ENCODE peak calls at places on chromosomes 16 and 17, in six cellular contexts. B is heart right ventricle, J is BE2C, T is cardiac muscle cell, P is neural progenitor cell, K is suprapubic skin. X is an unnamed sample.

GRCh38 chr16:89193576-89194293 is 6.6 kb downstream of the SLC22A31 start:
- DNase-seq in J (peak; percentile 33), B (no peak), P (peak; percentile 14), K (peak; percentile 70), T (no peak), X (no peak)

GRCh38 chr17:56935461-56935860 is 21.6 kb upstream of the TRIM25 start:
- DNase-seq in J (no peak), B (no peak), P (no peak), K (no peak), T (no peak), X (no peak)

GRCh38 chr16:1496464-1496863 is 3.3 kb downstream of the TELO2 start:
- DNase-seq in T (no peak), P (no peak), K (no peak), B (no peak), J (no peak), X (no peak)

GRCh38 chr16:74997042-74997491 is 1.8 kb upstream of the ZNRF1 start:
- DNase-seq in T (no peak), J (no peak), B (no peak), P (no peak), K (no peak), X (no peak)

GRCh38 chr17:63792055-63792729 is 18.2 kb downstream of the DDX42 start:
- DNase-seq in B (no peak), T (no peak), K (no peak), P (no peak), J (no peak), X (no peak)

GRCh38 chr16:63981639-63982038 is 1140.2 kb downstream of the CDH11 start:
- DNase-seq in B (no peak), T (no peak), K (no peak), P (peak; percentile 89), J (no peak), X (no peak)

GRCh38 chr17:48841395-48841831 is 10.6 kb downstream of the CALCOCO2 start:
- DNase-seq in T (no peak), K (no peak), J (no peak), B (no peak), P (no peak), X (no peak)

GRCh38 chr17:45440161-45440859 is 7.6 kb upstream of the ARHGAP27 start:
- DNase-seq in T (no peak), J (no peak), P (no peak), K (peak; percentile 75), B (no peak), X (no peak)

GRCh38 chr16:55443434-55443833 is 35.6 kb upstream of the MMP2 start:
- DNase-seq in J (no peak), T (no peak), B (no peak), P (no peak), K (no peak), X (no peak)

GRCh38 chr16:397135-397661 is at the start of gene NME4:
- DNase-seq in K (no peak), B (no peak), T (peak; percentile 69), J (peak; percentile 69), P (peak; percentile 77), X (no peak)

GRCh38 chr16:11087691-11088431 is 143.5 kb downstream of the CLEC16A start:
- DNase-seq in K (no peak), P (no peak), B (no peak), J (no peak), T (no peak), X (no peak)

GRCh38 chr17:15947976-15948752 is 3.2 kb downstream of the ADORA2B start:
- DNase-seq in P (no peak), T (no peak), B (no peak), K (no peak), J (no peak), X (no peak)

GRCh38 chr17:351436-351713 is 1.2 kb downstream of the RPH3AL start:
- DNase-seq in T (no peak), B (no peak), P (no peak), K (no peak), J (no peak), X (no peak)

GRCh38 chr16:65468121-65468520 is 346.3 kb upstream of the CDH11 start:
- DNase-seq in P (no peak), J (no peak), K (no peak), T (no peak), B (no peak), X (peak; percentile 49)

GRCh38 chr17:67959510-67959909 is 36.8 kb downstream of the C17orf58 start:
- DNase-seq in P (no peak), K (no peak), B (no peak), T (no peak), J (no peak), X (no peak)

GRCh38 chr17:82962163-82962720 is 117.2 kb upstream of the METRNL start:
- DNase-seq in P (no peak), K (peak; percentile 31), T (no peak), B (no peak), J (no peak), X (peak; percentile 6)

GRCh38 chr16:50858376-50858775 is 116.5 kb downstream of the CYLD start:
- DNase-seq in K (no peak), T (no peak), B (no peak), J (no peak), P (no peak), X (no peak)

GRCh38 chr17:52895272-52895671 is 736.8 kb upstream of the CA10 start:
- DNase-seq in B (no peak), P (no peak), T (no peak), J (no peak), K (no peak), X (no peak)

GRCh38 chr17:20262116-20262977 is 205.0 kb downstream of the LGALS9B start:
- DNase-seq in B (no peak), K (no peak), J (no peak), P (no peak), T (no peak), X (no peak)

GRCh38 chr16:13390093-13390985 is 488.9 kb downstream of the SHISA9 start:
- DNase-seq in T (peak; percentile 53), K (no peak), P (no peak), B (no peak), J (no peak), X (no peak)

GRCh38 chr17:14057591-14057990 is 11.7 kb upstream of the COX10 start:
- DNase-seq in T (no peak), P (no peak), B (no peak), K (no peak), J (no peak), X (no peak)

GRCh38 chr17:15236281-15237105 is 28.6 kb downstream of the PMP22 start:
- DNase-seq in K (no peak), P (no peak), J (no peak), T (no peak), B (no peak), X (no peak)

GRCh38 chr17:1590031-1590746 is 27.6 kb upstream of the PITPNA start:
- DNase-seq in J (no peak), K (peak; percentile 82), T (peak; percentile 36), B (peak; percentile 67), P (no peak), X (no peak)

GRCh38 chr16:46920402-46921068 is 36.4 kb downstream of the GPT2 start:
- DNase-seq in J (no peak), K (no peak), B (no peak), P (no peak), T (no peak), X (no peak)

GRCh38 chr16:54447606-54448440 is 161.2 kb upstream of the IRX3 start:
- DNase-seq in B (no peak), P (no peak), T (no peak), J (no peak), K (no peak), X (no peak)

GRCh38 chr16:71737501-71737900 is 13.0 kb upstream of the PHLPP2 start:
- DNase-seq in P (no peak), J (no peak), K (no peak), T (no peak), B (no peak), X (no peak)

GRCh38 chr16:71738820-71739219 is 14.3 kb upstream of the PHLPP2 start:
- DNase-seq in J (no peak), K (no peak), B (no peak), P (no peak), T (no peak), X (no peak)

GRCh38 chr16:71732587-71732986 is 8.1 kb upstream of the PHLPP2 start:
- DNase-seq in P (no peak), K (no peak), J (no peak), T (no peak), B (no peak), X (no peak)

DNA sequence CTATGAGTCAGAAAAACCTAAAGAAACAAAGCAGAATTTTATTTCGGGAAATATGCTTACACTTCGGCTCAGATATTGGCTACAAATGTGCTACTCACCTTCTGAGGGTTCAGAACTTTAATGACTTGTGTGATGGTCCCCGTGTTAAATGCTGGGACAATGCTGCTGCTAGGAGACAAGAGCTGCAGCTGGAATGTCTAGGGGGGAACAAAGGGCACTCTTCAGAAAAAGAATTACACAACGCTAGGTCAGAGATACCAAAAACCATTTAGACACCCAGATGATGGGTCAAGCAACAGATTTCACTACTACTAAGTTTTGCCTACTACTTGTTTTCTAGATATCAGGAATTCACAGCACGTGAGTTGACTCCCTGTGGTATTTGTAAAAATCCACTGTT is 10.0 kb upstream of the PHLPP2 start:
- DNase-seq in P (peak; percentile 45), B (no peak), J (no peak), T (no peak), K (no peak), X (no peak)
- H3K36me3 ChIP-seq in P (no peaks in the 10 kb centered on the region), B (peaks cover 93% of the 10 kb centered on the region), J (peaks cover 54% of the 10 kb centered on the region), T (peaks cover 43% of the 10 kb centered on the region), K (peaks cover 88% of the 10 kb centered on the region), X (peaks cover 45% of the 10 kb centered on the region)

GRCh38 chr16:86029131-86029741 is 130.3 kb downstream of the IRF8 start:
- DNase-seq in T (no peak), K (peak; percentile 60), J (peak; percentile 42), B (peak; percentile 60), P (no peak), X (peak; percentile 26)

GRCh38 chr16:86030116-86030515 is 131.2 kb downstream of the IRF8 start:
- DNase-seq in K (peak; percentile 40), B (no peak), P (no peak), J (no peak), T (no peak), X (no peak)

GRCh38 chr16:86033971-86034370 is 135.0 kb downstream of the IRF8 start:
- DNase-seq in P (no peak), J (no peak), B (no peak), K (no peak), T (no peak), X (no peak)

GRCh38 chr16:86033016-86033474 is 134.1 kb downstream of the IRF8 start:
- DNase-seq in J (no peak), B (no peak), T (no peak), K (peak; percentile 36), P (peak; percentile 78), X (peak; percentile 18)

GRCh38 chr16:86031141-86031678 is 132.2 kb downstream of the IRF8 start:
- DNase-seq in J (no peak), T (no peak), B (no peak), P (no peak), K (no peak), X (no peak)
- TF ChIP-seq CTCF in J (no peak), T (no peak), B (no peak), P (no peak), K (no peak), X (no peak)

GRCh38 chr17:78794399-78794798 is 12.3 kb upstream of the CYTH1 start:
- DNase-seq in T (no peak), B (no peak), J (no peak), P (no peak), K (no peak), X (no peak)
- H3K36me3 ChIP-seq in T (peaks cover 10% of the 10 kb centered on the region), B (peaks cover 64% of the 10 kb centered on the region), J (peaks cover 62% of the 10 kb centered on the region), P (no peaks in the 10 kb centered on the region), K (peaks cover 61% of the 10 kb centered on the region), X (peaks cover 73% of the 10 kb centered on the region)

GRCh38 chr16:24758986-24759385 is 29.5 kb downstream of the TNRC6A start:
- DNase-seq in T (no peak), K (no peak), J (no peak), P (no peak), B (no peak), X (no peak)
- TF ChIP-seq CTCF in T (no peak), K (no peak), J (no peak), P (no peak), B (no peak), X (no peak)

GRCh38 chr16:87347932-87348615 is 30.9 kb upstream of the C16orf95 start:
- DNase-seq in T (no peak), K (no peak), P (no peak), B (peak; percentile 3), J (no peak), X (no peak)
- H3K36me3 ChIP-seq in T (peaks cover under 1% of the 10 kb centered on the region), K (peaks cover 41% of the 10 kb centered on the region), P (no peaks in the 10 kb centered on the region), B (peaks cover 48% of the 10 kb centered on the region), J (peaks cover 7% of the 10 kb centered on the region), X (peaks cover 10% of the 10 kb centered on the region)

X was measured in WERI-Rb-1.